ENCODE peak calls at places on chromosomes 16 and 17, in five cellular contexts. Q, W, E, J and I are unnamed samples. For H3K9me3, the result is how much of the 10 kb centered on the place peaks cover.

GRCh38 chr16:70470927-70471341 is 16.5 kb downstream of the FCSK start:
- DNase-seq in J (peak), W (no peak), E (peak), Q (no peak), I (no peak)

GRCh38 chr17:38705523-38705802 is 390 bp downstream of the MLLT6 start:
- DNase-seq in Q (no peak), W (no peak), E (no peak), J (no peak), I (no peak)

GRCh38 chr17:7591596-7591995 is 1.7 kb upstream of the SOX15 start:
- DNase-seq in E (no peak), Q (no peak), W (no peak), J (no peak), I (no peak)

GRCh38 chr16:49755291-49755611 is 100.7 kb downstream of the ZNF423 start:
- DNase-seq in E (peak), J (no peak), Q (no peak), W (no peak), I (no peak)

GRCh38 chr16:69885722-69886121 is 65.4 kb upstream of the CLEC18A start:
- DNase-seq in Q (no peak), W (no peak), J (no peak), E (no peak), I (no peak)

GRCh38 chr16:9489823-9490467 is 398.5 kb downstream of the HAPSTR1 start:
- DNase-seq in E (no peak), J (no peak), W (no peak), Q (no peak), I (no peak)

GRCh38 chr17:11245792-11246191 is 4.8 kb downstream of the SHISA6 start:
- DNase-seq in J (no peak), W (no peak), E (no peak), Q (no peak), I (no peak)

GRCh38 chr16:84650062-84650991 is 2.0 kb downstream of the KLHL36 start:
- DNase-seq in J (no peak), E (no peak), W (no peak), Q (peak), I (peak)

GRCh38 chr16:11431915-11432465 is 86.7 kb downstream of the RMI2 start:
- DNase-seq in Q (no peak), J (no peak), E (no peak), W (no peak), I (no peak)

GRCh38 chr17:2043785-2044184 is 2.0 kb downstream of the OVCA2 start:
- DNase-seq in W (no peak), Q (peak), E (no peak), J (no peak), I (no peak)

GRCh38 chr17:78411241-78411855 is 32.9 kb downstream of the PGS1 start:
- DNase-seq in W (no peak), E (peak), J (no peak), Q (no peak), I (no peak)

GRCh38 chr17:34980353-34980680 is at the start of gene LIG3:
- DNase-seq in W (peak), J (peak), E (peak), Q (peak), I (peak)

GRCh38 chr17:37671028-37671812 is 28.0 kb upstream of the DDX52 start:
- DNase-seq in W (no peak), Q (no peak), J (no peak), E (no peak), I (no peak)

GRCh38 chr17:83068641-83069570 is 10.5 kb upstream of the METRNL start:
- DNase-seq in Q (no peak), W (peak), E (no peak), J (peak), I (no peak)

GRCh38 chr16:66947302-66948033 is 12.2 kb downstream of the CES2 start:
- DNase-seq in J (no peak), W (peak), Q (peak), E (peak), I (no peak)

GRCh38 chr17:31202968-31203367 is 94.1 kb downstream of the OMG start:
- DNase-seq in W (no peak), E (no peak), Q (no peak), J (no peak), I (no peak)

GRCh38 chr16:10040136-10041080 is 141.8 kb downstream of the GRIN2A start:
- DNase-seq in W (no peak), E (no peak), Q (no peak), J (no peak), I (no peak)

GRCh38 chr16:68444058-68444657 is 4.2 kb downstream of the SMPD3 start:
- DNase-seq in E (peak), J (no peak), W (peak), Q (peak), I (no peak)

GRCh38 chr16:68367891-68368601 is 57.2 kb downstream of the PRMT7 start:
- DNase-seq in J (no peak), Q (no peak), W (peak), E (no peak), I (no peak)

GRCh38 chr16:11179569-11179968 is 76.4 kb downstream of the SOCS1 start:
- DNase-seq in W (no peak), Q (no peak), J (no peak), E (no peak), I (no peak)

GRCh38 chr17:81842725-81843504 is 8.1 kb upstream of the PPP1R27 start:
- DNase-seq in W (no peak), Q (peak), E (no peak), J (no peak), I (no peak)

GRCh38 chr17:34241062-34241461 is 14.0 kb upstream of the CCL2 start:
- DNase-seq in J (no peak), Q (no peak), W (peak), E (peak), I (no peak)

GRCh38 chr17:34131386-34131785 is 123.7 kb upstream of the CCL2 start:
- DNase-seq in E (no peak), Q (no peak), W (no peak), J (no peak), I (no peak)

GRCh38 chr17:7045492-7046126 is 1.7 kb upstream of the SLC16A11 start:
- DNase-seq in W (no peak), J (no peak), E (peak), Q (peak), I (no peak)

GRCh38 chr17:1573932-1574696 is 11.5 kb upstream of the PITPNA start:
- DNase-seq in Q (peak), E (peak), J (peak), W (peak), I (no peak)

GRCh38 chr16:1075546-1075945 is 3.0 kb downstream of the SSTR5 start:
- DNase-seq in J (no peak), W (no peak), Q (no peak), E (no peak), I (no peak)

GRCh38 chr16:46976550-46976949 is 3.1 kb upstream of the DNAJA2 start:
- DNase-seq in E (no peak), W (no peak), J (no peak), Q (no peak), I (no peak)

GRCh38 chr17:46139365-46140210 is 53.6 kb downstream of the KANSL1 start:
- DNase-seq in E (no peak), W (no peak), Q (no peak), J (no peak), I (no peak)

GRCh38 chr17:6948562-6948961 is 47.3 kb upstream of the ALOX12 start:
- DNase-seq in E (peak), W (no peak), J (no peak), Q (no peak), I (no peak)

GRCh38 chr17:42180411-42180921 is 476 bp downstream of the KCNH4 start:
- DNase-seq in W (no peak), E (no peak), Q (no peak), J (no peak), I (no peak)

GRCh38 chr16:47506800-47507199 is 45.7 kb downstream of the PHKB start:
- DNase-seq in Q (no peak), W (no peak), E (no peak), J (no peak), I (no peak)

GRCh38 chr17:47251421-47251940 is 2.1 kb upstream of the ITGB3 start:
- DNase-seq in W (no peak), J (no peak), E (no peak), Q (no peak), I (no peak)

GRCh38 chr16:66926171-66926570 is 836 bp upstream of the RRAD start:
- DNase-seq in J (no peak), E (no peak), Q (no peak), W (no peak), I (no peak)

GRCh38 chr16:9446471-9447194 is 355.2 kb downstream of the HAPSTR1 start:
- DNase-seq in Q (no peak), J (no peak), E (no peak), W (no peak), I (no peak)

DNA sequence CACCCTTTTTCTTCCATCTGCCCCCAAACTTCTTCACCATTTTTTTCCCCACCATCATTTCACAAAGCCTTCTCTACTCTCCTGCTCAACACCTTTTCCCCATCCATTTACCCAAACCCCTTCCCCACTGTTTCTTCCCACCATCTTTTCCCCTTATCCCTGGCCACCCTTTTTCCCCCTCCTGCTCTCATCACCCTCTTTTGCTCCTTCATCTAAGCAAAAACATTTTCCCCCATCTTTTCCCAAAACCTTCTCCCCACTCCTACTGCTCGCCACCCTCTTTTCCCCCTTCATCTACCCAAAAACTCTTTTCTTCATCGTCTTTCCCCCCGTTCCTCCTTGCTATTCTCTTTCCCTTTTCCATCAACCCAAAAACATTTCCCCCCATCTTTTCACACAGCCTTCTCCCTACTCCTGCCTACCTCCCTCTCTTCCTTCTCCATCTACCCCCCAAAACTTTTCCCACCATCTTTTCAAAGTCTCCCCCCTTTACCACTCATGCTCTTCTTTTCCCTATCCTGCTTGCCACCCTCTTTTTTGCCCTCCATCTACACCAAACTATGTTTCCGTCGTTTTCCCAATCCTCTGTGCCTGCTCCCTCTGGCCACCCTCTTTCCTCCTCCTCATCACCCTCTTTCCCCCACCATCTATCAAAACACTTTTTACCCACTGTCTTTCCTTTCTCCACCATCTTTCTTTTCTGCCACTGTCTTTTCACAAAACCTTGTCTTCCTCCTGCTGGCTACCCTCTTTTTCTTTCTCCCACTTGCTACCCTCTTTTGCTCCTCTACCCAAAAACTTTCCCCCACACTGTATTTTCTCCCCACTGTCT is 205.8 kb upstream of the WSB1 start:
- DNase-seq in Q (no peak), J (no peak), E (no peak), W (no peak), I (no peak)
- H3K27ac ChIP-seq in Q (no peak), J (no peak), E (no peak), W (no peak), I (no peak)

GRCh38 chr16:35194681-35195080 is 1735.3 kb downstream of the TP53TG3F start:
- DNase-seq in E (no peak), W (no peak), J (no peak), Q (no peak), I (no peak)
- H3K9me3 ChIP-seq in E (under half), W (under half), J (under half), Q (under half), I (under half)

DNA sequence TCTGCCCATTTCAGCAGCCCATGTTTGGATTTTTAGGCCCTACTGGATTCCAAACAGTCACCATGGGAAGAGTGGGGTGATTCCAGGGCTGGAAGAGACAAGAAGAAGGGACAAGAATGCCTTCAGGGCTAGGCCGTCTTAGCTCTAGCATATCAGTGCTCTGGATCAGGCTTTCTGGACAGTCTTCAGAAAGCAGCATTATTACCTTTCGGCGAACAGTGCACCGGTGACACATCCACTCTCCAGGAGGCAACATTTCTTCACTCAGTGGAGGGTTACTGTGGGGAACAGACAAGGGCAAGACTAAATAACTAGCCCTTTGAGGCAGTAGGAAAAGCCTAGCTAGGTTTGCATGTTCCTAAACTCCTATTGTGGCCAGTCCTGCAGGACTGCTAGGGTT is 23.9 kb upstream of the DHRS13 start:
- DNase-seq in Q (peak), W (no peak), E (no peak), J (no peak), I (no peak)
- H3K27ac ChIP-seq in Q (peak), W (no peak), E (peak), J (peak), I (no peak)

GRCh38 chr17:79840204-79840988 is 1.2 kb upstream of the CBX4 start:
- DNase-seq in J (peak), Q (no peak), E (peak), W (peak), I (no peak)
- H3K9me3 ChIP-seq in J (under half), Q (under half), E (under half), W (under half), I (under half)

GRCh38 chr17:50297407-50297865 is 23.2 kb downstream of the TMEM92 start:
- DNase-seq in Q (no peak), W (peak), J (peak), E (peak), I (no peak)
- H3K27ac ChIP-seq in Q (no peak), W (no peak), J (no peak), E (no peak), I (no peak)

GRCh38 chr16:56589141-56590039 is at the start of gene MT3:
- DNase-seq in Q (no peak), J (no peak), E (no peak), W (no peak), I (no peak)
- H3K9me3 ChIP-seq in Q (under half), J (under half), E (under half), W (under half), I (under half)

GRCh38 chr16:16124974-16125373 is 98.3 kb downstream of the ABCC6 start:
- DNase-seq in E (no peak), J (no peak), Q (no peak), W (no peak), I (no peak)
- H3K27ac ChIP-seq in E (no peak), J (no peak), Q (no peak), W (no peak), I (no peak)

GRCh38 chr17:52648995-52649394 is 490.5 kb upstream of the CA10 start:
- DNase-seq in Q (no peak), E (no peak), W (no peak), J (no peak), I (no peak)
- H3K9me3 ChIP-seq in Q (under half), E (under half), W (under half), J (under half), I (under half)